ENCODE peak calls at places on chromosomes 3 and 15, in ten cellular contexts. One of them, this sample, is unnamed.

GRCh38 chr15:74773731-74774252 is 8.1 kb upstream of the CSK start:
- DNase-seq in CD8-positive, alpha-beta T cell: no peak
- DNase-seq in lung microvascular endothelial cell: no peak
- DNase-seq in DMS 273 treated with DMSO at 0.1 percent for 48 hours: no peak
- DNase-seq in gastrocnemius medialis: no peak
- DNase-seq in ELR: no peak
- DNase-seq in stimulated activated CD8-positive, alpha-beta memory T cell treated with anti-CD3 and anti-CD28 coated beads, Interleukin-7, amount 100 ng/mL, for 48 hours: no peak
- DNase-seq in GM12878: no peak
- DNase-seq in T follicular helper cell: no peak
- DNase-seq in activated T-cell treated with anti-CD3 and anti-CD28 coated beads for 1 hour: no peak
- DNase-seq in this sample: peak; percentile 61

GRCh38 chr3:68919000-68919399 is 13.3 kb downstream of the TAFA4 start:
- DNase-seq in GM12878: no peak
- DNase-seq in CD8-positive, alpha-beta T cell: no peak
- DNase-seq in stimulated activated CD8-positive, alpha-beta memory T cell treated with anti-CD3 and anti-CD28 coated beads, Interleukin-7, amount 100 ng/mL, for 48 hours: no peak
- DNase-seq in activated T-cell treated with anti-CD3 and anti-CD28 coated beads for 1 hour: no peak
- DNase-seq in ELR: peak; percentile 13
- DNase-seq in gastrocnemius medialis: no peak
- DNase-seq in DMS 273 treated with DMSO at 0.1 percent for 48 hours: no peak
- DNase-seq in T follicular helper cell: no peak
- DNase-seq in lung microvascular endothelial cell: no peak
- DNase-seq in this sample: peak; percentile 30

GRCh38 chr3:51683566-51683965 is 12.5 kb downstream of the TEX264 start:
- DNase-seq in activated T-cell treated with anti-CD3 and anti-CD28 coated beads for 1 hour: no peak
- DNase-seq in T follicular helper cell: no peak
- DNase-seq in stimulated activated CD8-positive, alpha-beta memory T cell treated with anti-CD3 and anti-CD28 coated beads, Interleukin-7, amount 100 ng/mL, for 48 hours: no peak
- DNase-seq in CD8-positive, alpha-beta T cell: no peak
- DNase-seq in GM12878: no peak
- DNase-seq in gastrocnemius medialis: no peak
- DNase-seq in ELR: no peak
- DNase-seq in DMS 273 treated with DMSO at 0.1 percent for 48 hours: no peak
- DNase-seq in lung microvascular endothelial cell: peak; percentile 67
- DNase-seq in this sample: no peak

GRCh38 chr15:101675015-101675414 is 22.8 kb upstream of the TM2D3 start:
- DNase-seq in ELR: peak; percentile 90
- DNase-seq in activated T-cell treated with anti-CD3 and anti-CD28 coated beads for 1 hour: no peak
- DNase-seq in DMS 273 treated with DMSO at 0.1 percent for 48 hours: no peak
- DNase-seq in CD8-positive, alpha-beta T cell: no peak
- DNase-seq in lung microvascular endothelial cell: no peak
- DNase-seq in stimulated activated CD8-positive, alpha-beta memory T cell treated with anti-CD3 and anti-CD28 coated beads, Interleukin-7, amount 100 ng/mL, for 48 hours: no peak
- DNase-seq in GM12878: no peak
- DNase-seq in T follicular helper cell: no peak
- DNase-seq in gastrocnemius medialis: no peak
- DNase-seq in this sample: peak; percentile 39

GRCh38 chr3:57110797-57111196 is 50.3 kb downstream of the SPATA12 start:
- DNase-seq in GM12878: no peak
- DNase-seq in DMS 273 treated with DMSO at 0.1 percent for 48 hours: no peak
- DNase-seq in activated T-cell treated with anti-CD3 and anti-CD28 coated beads for 1 hour: no peak
- DNase-seq in stimulated activated CD8-positive, alpha-beta memory T cell treated with anti-CD3 and anti-CD28 coated beads, Interleukin-7, amount 100 ng/mL, for 48 hours: no peak
- DNase-seq in T follicular helper cell: no peak
- DNase-seq in CD8-positive, alpha-beta T cell: no peak
- DNase-seq in lung microvascular endothelial cell: no peak
- DNase-seq in ELR: no peak
- DNase-seq in gastrocnemius medialis: no peak
- DNase-seq in this sample: no peak

GRCh38 chr15:50519740-50520425 is 26.6 kb downstream of the USP50 start:
- DNase-seq in CD8-positive, alpha-beta T cell: no peak
- DNase-seq in stimulated activated CD8-positive, alpha-beta memory T cell treated with anti-CD3 and anti-CD28 coated beads, Interleukin-7, amount 100 ng/mL, for 48 hours: no peak
- DNase-seq in DMS 273 treated with DMSO at 0.1 percent for 48 hours: no peak
- DNase-seq in ELR: no peak
- DNase-seq in GM12878: no peak
- DNase-seq in activated T-cell treated with anti-CD3 and anti-CD28 coated beads for 1 hour: no peak
- DNase-seq in T follicular helper cell: no peak
- DNase-seq in gastrocnemius medialis: no peak
- DNase-seq in lung microvascular endothelial cell: peak; percentile 71
- DNase-seq in this sample: no peak

GRCh38 chr3:65402597-65402996 is 636.1 kb downstream of the MAGI1 start:
- DNase-seq in CD8-positive, alpha-beta T cell: no peak
- DNase-seq in GM12878: no peak
- DNase-seq in lung microvascular endothelial cell: no peak
- DNase-seq in activated T-cell treated with anti-CD3 and anti-CD28 coated beads for 1 hour: no peak
- DNase-seq in T follicular helper cell: no peak
- DNase-seq in ELR: peak; percentile 91
- DNase-seq in gastrocnemius medialis: peak; percentile 33
- DNase-seq in DMS 273 treated with DMSO at 0.1 percent for 48 hours: no peak
- DNase-seq in stimulated activated CD8-positive, alpha-beta memory T cell treated with anti-CD3 and anti-CD28 coated beads, Interleukin-7, amount 100 ng/mL, for 48 hours: no peak
- DNase-seq in this sample: peak; percentile 92

GRCh38 chr15:100728371-100729201 is 126.2 kb downstream of the ASB7 start:
- DNase-seq in DMS 273 treated with DMSO at 0.1 percent for 48 hours: no peak
- DNase-seq in gastrocnemius medialis: no peak
- DNase-seq in lung microvascular endothelial cell: no peak
- DNase-seq in ELR: no peak
- DNase-seq in T follicular helper cell: no peak
- DNase-seq in activated T-cell treated with anti-CD3 and anti-CD28 coated beads for 1 hour: no peak
- DNase-seq in GM12878: no peak
- DNase-seq in CD8-positive, alpha-beta T cell: no peak
- DNase-seq in stimulated activated CD8-positive, alpha-beta memory T cell treated with anti-CD3 and anti-CD28 coated beads, Interleukin-7, amount 100 ng/mL, for 48 hours: no peak
- DNase-seq in this sample: no peak

GRCh38 chr3:60931452-60931851 is 319.8 kb downstream of the FHIT start:
- DNase-seq in T follicular helper cell: no peak
- DNase-seq in CD8-positive, alpha-beta T cell: no peak
- DNase-seq in lung microvascular endothelial cell: no peak
- DNase-seq in GM12878: no peak
- DNase-seq in stimulated activated CD8-positive, alpha-beta memory T cell treated with anti-CD3 and anti-CD28 coated beads, Interleukin-7, amount 100 ng/mL, for 48 hours: no peak
- DNase-seq in ELR: no peak
- DNase-seq in activated T-cell treated with anti-CD3 and anti-CD28 coated beads for 1 hour: no peak
- DNase-seq in gastrocnemius medialis: no peak
- DNase-seq in DMS 273 treated with DMSO at 0.1 percent for 48 hours: no peak
- DNase-seq in this sample: no peak

GRCh38 chr15:65259367-65259781 is 27.3 kb downstream of the PARP16 start:
- DNase-seq in lung microvascular endothelial cell: no peak
- DNase-seq in T follicular helper cell: no peak
- DNase-seq in gastrocnemius medialis: peak; percentile 58
- DNase-seq in activated T-cell treated with anti-CD3 and anti-CD28 coated beads for 1 hour: no peak
- DNase-seq in stimulated activated CD8-positive, alpha-beta memory T cell treated with anti-CD3 and anti-CD28 coated beads, Interleukin-7, amount 100 ng/mL, for 48 hours: no peak
- DNase-seq in GM12878: no peak
- DNase-seq in CD8-positive, alpha-beta T cell: no peak
- DNase-seq in DMS 273 treated with DMSO at 0.1 percent for 48 hours: no peak
- DNase-seq in ELR: no peak
- DNase-seq in this sample: no peak

GRCh38 chr3:135229018-135229495 is 434.0 kb downstream of the EPHB1 start:
- DNase-seq in activated T-cell treated with anti-CD3 and anti-CD28 coated beads for 1 hour: no peak
- DNase-seq in GM12878: no peak
- DNase-seq in CD8-positive, alpha-beta T cell: no peak
- DNase-seq in DMS 273 treated with DMSO at 0.1 percent for 48 hours: peak; percentile 72
- DNase-seq in T follicular helper cell: no peak
- DNase-seq in ELR: no peak
- DNase-seq in stimulated activated CD8-positive, alpha-beta memory T cell treated with anti-CD3 and anti-CD28 coated beads, Interleukin-7, amount 100 ng/mL, for 48 hours: no peak
- DNase-seq in lung microvascular endothelial cell: no peak
- DNase-seq in gastrocnemius medialis: peak; percentile 93
- DNase-seq in this sample: no peak

GRCh38 chr3:50150863-50151686 is 4.0 kb upstream of the SEMA3F start:
- DNase-seq in CD8-positive, alpha-beta T cell: no peak
- DNase-seq in GM12878: no peak
- DNase-seq in stimulated activated CD8-positive, alpha-beta memory T cell treated with anti-CD3 and anti-CD28 coated beads, Interleukin-7, amount 100 ng/mL, for 48 hours: no peak
- DNase-seq in lung microvascular endothelial cell: no peak
- DNase-seq in DMS 273 treated with DMSO at 0.1 percent for 48 hours: no peak
- DNase-seq in activated T-cell treated with anti-CD3 and anti-CD28 coated beads for 1 hour: no peak
- DNase-seq in gastrocnemius medialis: no peak
- DNase-seq in T follicular helper cell: no peak
- DNase-seq in ELR: no peak
- DNase-seq in this sample: peak; percentile 92

GRCh38 chr3:134709563-134710312 is 58.9 kb upstream of the KY start:
- DNase-seq in DMS 273 treated with DMSO at 0.1 percent for 48 hours: peak; percentile 95
- DNase-seq in activated T-cell treated with anti-CD3 and anti-CD28 coated beads for 1 hour: no peak
- DNase-seq in lung microvascular endothelial cell: no peak
- DNase-seq in GM12878: no peak
- DNase-seq in T follicular helper cell: no peak
- DNase-seq in gastrocnemius medialis: no peak
- DNase-seq in stimulated activated CD8-positive, alpha-beta memory T cell treated with anti-CD3 and anti-CD28 coated beads, Interleukin-7, amount 100 ng/mL, for 48 hours: no peak
- DNase-seq in ELR: no peak
- DNase-seq in CD8-positive, alpha-beta T cell: no peak
- DNase-seq in this sample: no peak

GRCh38 chr3:42804831-42805821 is 836 bp upstream of the HIGD1A start:
- DNase-seq in CD8-positive, alpha-beta T cell: no peak
- DNase-seq in DMS 273 treated with DMSO at 0.1 percent for 48 hours: no peak
- DNase-seq in activated T-cell treated with anti-CD3 and anti-CD28 coated beads for 1 hour: no peak
- DNase-seq in ELR: peak; percentile 7
- DNase-seq in GM12878: no peak
- DNase-seq in gastrocnemius medialis: peak; percentile 31
- DNase-seq in T follicular helper cell: no peak
- DNase-seq in stimulated activated CD8-positive, alpha-beta memory T cell treated with anti-CD3 and anti-CD28 coated beads, Interleukin-7, amount 100 ng/mL, for 48 hours: no peak
- DNase-seq in lung microvascular endothelial cell: peak; percentile 15
- DNase-seq in this sample: no peak

GRCh38 chr3:171306631-171307030 is 153.6 kb downstream of the TNIK start:
- DNase-seq in CD8-positive, alpha-beta T cell: no peak
- DNase-seq in stimulated activated CD8-positive, alpha-beta memory T cell treated with anti-CD3 and anti-CD28 coated beads, Interleukin-7, amount 100 ng/mL, for 48 hours: no peak
- DNase-seq in GM12878: no peak
- DNase-seq in T follicular helper cell: no peak
- DNase-seq in activated T-cell treated with anti-CD3 and anti-CD28 coated beads for 1 hour: no peak
- DNase-seq in gastrocnemius medialis: peak; percentile 55
- DNase-seq in lung microvascular endothelial cell: peak; percentile 94
- DNase-seq in ELR: peak; percentile 69
- DNase-seq in DMS 273 treated with DMSO at 0.1 percent for 48 hours: peak; percentile 48
- DNase-seq in this sample: peak; percentile 85

GRCh38 chr3:100602506-100603444 is 6.6 kb upstream of the ADGRG7 start:
- DNase-seq in activated T-cell treated with anti-CD3 and anti-CD28 coated beads for 1 hour: no peak
- DNase-seq in GM12878: peak; percentile 35
- DNase-seq in CD8-positive, alpha-beta T cell: no peak
- DNase-seq in ELR: peak; percentile 36
- DNase-seq in T follicular helper cell: no peak
- DNase-seq in stimulated activated CD8-positive, alpha-beta memory T cell treated with anti-CD3 and anti-CD28 coated beads, Interleukin-7, amount 100 ng/mL, for 48 hours: no peak
- DNase-seq in lung microvascular endothelial cell: peak; percentile 46
- DNase-seq in DMS 273 treated with DMSO at 0.1 percent for 48 hours: no peak
- DNase-seq in gastrocnemius medialis: no peak
- DNase-seq in this sample: peak; percentile 79

GRCh38 chr15:90620379-90621134 is 90.8 kb downstream of the CRTC3 start:
- DNase-seq in ELR: no peak
- DNase-seq in CD8-positive, alpha-beta T cell: no peak
- DNase-seq in GM12878: peak; percentile 27
- DNase-seq in stimulated activated CD8-positive, alpha-beta memory T cell treated with anti-CD3 and anti-CD28 coated beads, Interleukin-7, amount 100 ng/mL, for 48 hours: no peak
- DNase-seq in lung microvascular endothelial cell: no peak
- DNase-seq in gastrocnemius medialis: no peak
- DNase-seq in activated T-cell treated with anti-CD3 and anti-CD28 coated beads for 1 hour: no peak
- DNase-seq in DMS 273 treated with DMSO at 0.1 percent for 48 hours: no peak
- DNase-seq in T follicular helper cell: no peak
- DNase-seq in this sample: no peak

GRCh38 chr15:33360876-33361275 is 50.1 kb downstream of the RYR3 start:
- DNase-seq in GM12878: no peak
- DNase-seq in T follicular helper cell: no peak
- DNase-seq in gastrocnemius medialis: no peak
- DNase-seq in DMS 273 treated with DMSO at 0.1 percent for 48 hours: no peak
- DNase-seq in stimulated activated CD8-positive, alpha-beta memory T cell treated with anti-CD3 and anti-CD28 coated beads, Interleukin-7, amount 100 ng/mL, for 48 hours: no peak
- DNase-seq in activated T-cell treated with anti-CD3 and anti-CD28 coated beads for 1 hour: no peak
- DNase-seq in ELR: no peak
- DNase-seq in lung microvascular endothelial cell: no peak
- DNase-seq in CD8-positive, alpha-beta T cell: no peak
- DNase-seq in this sample: no peak

GRCh38 chr15:51750942-51751686 is at the start of gene TMOD2:
- DNase-seq in DMS 273 treated with DMSO at 0.1 percent for 48 hours: no peak
- DNase-seq in ELR: peak; percentile 37
- DNase-seq in GM12878: no peak
- DNase-seq in CD8-positive, alpha-beta T cell: no peak
- DNase-seq in stimulated activated CD8-positive, alpha-beta memory T cell treated with anti-CD3 and anti-CD28 coated beads, Interleukin-7, amount 100 ng/mL, for 48 hours: no peak
- DNase-seq in gastrocnemius medialis: no peak
- DNase-seq in T follicular helper cell: peak; percentile 25
- DNase-seq in activated T-cell treated with anti-CD3 and anti-CD28 coated beads for 1 hour: peak; percentile 29
- DNase-seq in lung microvascular endothelial cell: peak; percentile 54
- DNase-seq in this sample: no peak

GRCh38 chr3:120791958-120792357 is 49.4 kb downstream of the GTF2E1 start:
- DNase-seq in gastrocnemius medialis: no peak
- DNase-seq in DMS 273 treated with DMSO at 0.1 percent for 48 hours: no peak
- DNase-seq in lung microvascular endothelial cell: peak; percentile 24
- DNase-seq in stimulated activated CD8-positive, alpha-beta memory T cell treated with anti-CD3 and anti-CD28 coated beads, Interleukin-7, amount 100 ng/mL, for 48 hours: no peak
- DNase-seq in ELR: peak; percentile 90
- DNase-seq in CD8-positive, alpha-beta T cell: no peak
- DNase-seq in T follicular helper cell: no peak
- DNase-seq in activated T-cell treated with anti-CD3 and anti-CD28 coated beads for 1 hour: no peak
- DNase-seq in GM12878: no peak
- DNase-seq in this sample: peak; percentile 9

GRCh38 chr3:172065534-172065933 is 26.2 kb downstream of the FNDC3B start:
- DNase-seq in CD8-positive, alpha-beta T cell: no peak
- DNase-seq in stimulated activated CD8-positive, alpha-beta memory T cell treated with anti-CD3 and anti-CD28 coated beads, Interleukin-7, amount 100 ng/mL, for 48 hours: no peak
- DNase-seq in gastrocnemius medialis: no peak
- DNase-seq in activated T-cell treated with anti-CD3 and anti-CD28 coated beads for 1 hour: no peak
- DNase-seq in lung microvascular endothelial cell: peak; percentile 81
- DNase-seq in GM12878: no peak
- DNase-seq in T follicular helper cell: no peak
- DNase-seq in DMS 273 treated with DMSO at 0.1 percent for 48 hours: peak; percentile 86
- DNase-seq in ELR: no peak
- DNase-seq in this sample: no peak

GRCh38 chr3:8836096-8836495 is 66.7 kb upstream of the OXTR start:
- DNase-seq in DMS 273 treated with DMSO at 0.1 percent for 48 hours: no peak
- DNase-seq in CD8-positive, alpha-beta T cell: no peak
- DNase-seq in GM12878: no peak
- DNase-seq in lung microvascular endothelial cell: no peak
- DNase-seq in stimulated activated CD8-positive, alpha-beta memory T cell treated with anti-CD3 and anti-CD28 coated beads, Interleukin-7, amount 100 ng/mL, for 48 hours: no peak
- DNase-seq in gastrocnemius medialis: no peak
- DNase-seq in T follicular helper cell: no peak
- DNase-seq in activated T-cell treated with anti-CD3 and anti-CD28 coated beads for 1 hour: no peak
- DNase-seq in ELR: no peak
- DNase-seq in this sample: no peak

This sample was measured in MCF 10A.